ENCODE peak calls at places on chromosomes 13 and 19, in nine cellular contexts. One of them, this sample, is unnamed.
A peak's percentile ranks its signal among the peaks of the same experiment; 100 is the strongest.

GRCh38 chr19:32691291-32691951 is at the start of gene NUDT19:
- DNase-seq in NCI-H82: peak; percentile 95
- DNase-seq in stimulated activated CD8-positive, alpha-beta memory T cell treated with anti-CD3 and anti-CD28 coated beads, Interleukin-15, amount 100 ng/mL, for 24 hours: peak; percentile 51
- DNase-seq in foreskin keratinocyte: peak; percentile 61
- DNase-seq in Peyer's patch: peak; percentile 80
- DNase-seq in GM04504: peak; percentile 77
- DNase-seq in H7: peak; percentile 23
- DNase-seq in NCI-H1436: peak; percentile 88
- DNase-seq in C1 segment of cervical spinal cord: peak; percentile 49
- DNase-seq in this sample: no peak

GRCh38 chr19:10295305-10295846 is 5.6 kb downstream of the ICAM5 start:
- DNase-seq in NCI-H82: no peak
- DNase-seq in stimulated activated CD8-positive, alpha-beta memory T cell treated with anti-CD3 and anti-CD28 coated beads, Interleukin-15, amount 100 ng/mL, for 24 hours: no peak
- DNase-seq in foreskin keratinocyte: no peak
- DNase-seq in Peyer's patch: peak; percentile 73
- DNase-seq in GM04504: no peak
- DNase-seq in H7: peak; percentile 90
- DNase-seq in NCI-H1436: no peak
- DNase-seq in C1 segment of cervical spinal cord: no peak
- DNase-seq in this sample: no peak

GRCh38 chr19:5288347-5288739 is 52.3 kb downstream of the PTPRS start:
- DNase-seq in NCI-H82: no peak
- DNase-seq in stimulated activated CD8-positive, alpha-beta memory T cell treated with anti-CD3 and anti-CD28 coated beads, Interleukin-15, amount 100 ng/mL, for 24 hours: no peak
- DNase-seq in foreskin keratinocyte: no peak
- DNase-seq in Peyer's patch: no peak
- DNase-seq in GM04504: no peak
- DNase-seq in H7: no peak
- DNase-seq in NCI-H1436: no peak
- DNase-seq in C1 segment of cervical spinal cord: no peak
- DNase-seq in this sample: no peak

GRCh38 chr19:43639507-43640423 is at the start of gene CADM4:
- DNase-seq in NCI-H82: peak; percentile 55
- DNase-seq in stimulated activated CD8-positive, alpha-beta memory T cell treated with anti-CD3 and anti-CD28 coated beads, Interleukin-15, amount 100 ng/mL, for 24 hours: peak; percentile 20
- DNase-seq in foreskin keratinocyte: no peak
- DNase-seq in Peyer's patch: no peak
- DNase-seq in GM04504: no peak
- DNase-seq in H7: peak; percentile 97
- DNase-seq in NCI-H1436: peak; percentile 42
- DNase-seq in C1 segment of cervical spinal cord: peak; percentile 22
- DNase-seq in this sample: no peak

GRCh38 chr13:99969934-99970760 is 1.4 kb downstream of the ZIC5 start:
- DNase-seq in NCI-H82: peak; percentile 83
- DNase-seq in stimulated activated CD8-positive, alpha-beta memory T cell treated with anti-CD3 and anti-CD28 coated beads, Interleukin-15, amount 100 ng/mL, for 24 hours: no peak
- DNase-seq in foreskin keratinocyte: no peak
- DNase-seq in Peyer's patch: no peak
- DNase-seq in GM04504: no peak
- DNase-seq in H7: peak; percentile 96
- DNase-seq in NCI-H1436: peak; percentile 32
- DNase-seq in C1 segment of cervical spinal cord: no peak
- DNase-seq in this sample: no peak

GRCh38 chr13:33433316-33433715 is 147.8 kb upstream of the STARD13 start:
- DNase-seq in NCI-H82: no peak
- DNase-seq in stimulated activated CD8-positive, alpha-beta memory T cell treated with anti-CD3 and anti-CD28 coated beads, Interleukin-15, amount 100 ng/mL, for 24 hours: no peak
- DNase-seq in foreskin keratinocyte: no peak
- DNase-seq in Peyer's patch: no peak
- DNase-seq in GM04504: no peak
- DNase-seq in H7: no peak
- DNase-seq in NCI-H1436: no peak
- DNase-seq in C1 segment of cervical spinal cord: no peak
- DNase-seq in this sample: no peak

GRCh38 chr13:29594710-29595379 is 643 bp downstream of the SLC7A1 start:
- DNase-seq in NCI-H82: peak; percentile 80
- DNase-seq in stimulated activated CD8-positive, alpha-beta memory T cell treated with anti-CD3 and anti-CD28 coated beads, Interleukin-15, amount 100 ng/mL, for 24 hours: peak; percentile 56
- DNase-seq in foreskin keratinocyte: no peak
- DNase-seq in Peyer's patch: peak; percentile 50
- DNase-seq in GM04504: no peak
- DNase-seq in H7: peak; percentile 75
- DNase-seq in NCI-H1436: no peak
- DNase-seq in C1 segment of cervical spinal cord: no peak
- DNase-seq in this sample: no peak

GRCh38 chr13:42258747-42259146 is 13.2 kb upstream of the AKAP11 start:
- DNase-seq in NCI-H82: peak; percentile 82
- DNase-seq in stimulated activated CD8-positive, alpha-beta memory T cell treated with anti-CD3 and anti-CD28 coated beads, Interleukin-15, amount 100 ng/mL, for 24 hours: no peak
- DNase-seq in foreskin keratinocyte: no peak
- DNase-seq in Peyer's patch: no peak
- DNase-seq in GM04504: no peak
- DNase-seq in H7: peak; percentile 10
- DNase-seq in NCI-H1436: peak; percentile 20
- DNase-seq in C1 segment of cervical spinal cord: no peak
- DNase-seq in this sample: no peak

GRCh38 chr13:24627090-24627714 is 53.0 kb upstream of the ATP12A start:
- DNase-seq in NCI-H82: peak; percentile 56
- DNase-seq in stimulated activated CD8-positive, alpha-beta memory T cell treated with anti-CD3 and anti-CD28 coated beads, Interleukin-15, amount 100 ng/mL, for 24 hours: no peak
- DNase-seq in foreskin keratinocyte: no peak
- DNase-seq in Peyer's patch: no peak
- DNase-seq in GM04504: no peak
- DNase-seq in H7: peak; percentile 95
- DNase-seq in NCI-H1436: no peak
- DNase-seq in C1 segment of cervical spinal cord: no peak
- DNase-seq in this sample: no peak

GRCh38 chr19:24033962-24034342 is 53.0 kb upstream of the ZNF254 start:
- DNase-seq in NCI-H82: peak; percentile 71
- DNase-seq in stimulated activated CD8-positive, alpha-beta memory T cell treated with anti-CD3 and anti-CD28 coated beads, Interleukin-15, amount 100 ng/mL, for 24 hours: peak; percentile 1
- DNase-seq in foreskin keratinocyte: peak; percentile 37
- DNase-seq in Peyer's patch: peak; percentile 37
- DNase-seq in GM04504: peak; percentile 31
- DNase-seq in H7: peak; percentile 28
- DNase-seq in NCI-H1436: peak; percentile 8
- DNase-seq in C1 segment of cervical spinal cord: peak; percentile 41
- DNase-seq in this sample: peak; percentile 20

GRCh38 chr19:38183227-38183914 is 40.7 kb downstream of the DPF1 start:
- DNase-seq in NCI-H82: peak; percentile 73
- DNase-seq in stimulated activated CD8-positive, alpha-beta memory T cell treated with anti-CD3 and anti-CD28 coated beads, Interleukin-15, amount 100 ng/mL, for 24 hours: no peak
- DNase-seq in foreskin keratinocyte: no peak
- DNase-seq in Peyer's patch: no peak
- DNase-seq in GM04504: no peak
- DNase-seq in H7: peak; percentile 97
- DNase-seq in NCI-H1436: no peak
- DNase-seq in C1 segment of cervical spinal cord: no peak
- DNase-seq in this sample: no peak

GRCh38 chr19:15508035-15508710 is at the start of gene CYP4F22:
- DNase-seq in NCI-H82: no peak
- DNase-seq in stimulated activated CD8-positive, alpha-beta memory T cell treated with anti-CD3 and anti-CD28 coated beads, Interleukin-15, amount 100 ng/mL, for 24 hours: no peak
- DNase-seq in foreskin keratinocyte: no peak
- DNase-seq in Peyer's patch: no peak
- DNase-seq in GM04504: no peak
- DNase-seq in H7: peak; percentile 40
- DNase-seq in NCI-H1436: no peak
- DNase-seq in C1 segment of cervical spinal cord: no peak
- DNase-seq in this sample: no peak

GRCh38 chr19:58538257-58539168 is 5.4 kb upstream of the TRIM28 start:
- DNase-seq in NCI-H82: peak; percentile 94
- DNase-seq in stimulated activated CD8-positive, alpha-beta memory T cell treated with anti-CD3 and anti-CD28 coated beads, Interleukin-15, amount 100 ng/mL, for 24 hours: no peak
- DNase-seq in foreskin keratinocyte: no peak
- DNase-seq in Peyer's patch: no peak
- DNase-seq in GM04504: no peak
- DNase-seq in H7: peak; percentile 98
- DNase-seq in NCI-H1436: peak; percentile 90
- DNase-seq in C1 segment of cervical spinal cord: no peak
- DNase-seq in this sample: no peak

GRCh38 chr13:29909975-29910674 is 59.7 kb upstream of the UBL3 start:
- DNase-seq in NCI-H82: no peak
- DNase-seq in stimulated activated CD8-positive, alpha-beta memory T cell treated with anti-CD3 and anti-CD28 coated beads, Interleukin-15, amount 100 ng/mL, for 24 hours: no peak
- DNase-seq in foreskin keratinocyte: peak; percentile 68
- DNase-seq in Peyer's patch: no peak
- DNase-seq in GM04504: peak; percentile 69
- DNase-seq in H7: no peak
- DNase-seq in NCI-H1436: no peak
- DNase-seq in C1 segment of cervical spinal cord: no peak
- DNase-seq in this sample: no peak

GRCh38 chr19:23542562-23542961 is 144.4 kb downstream of the ZNF675 start:
- DNase-seq in NCI-H82: no peak
- DNase-seq in stimulated activated CD8-positive, alpha-beta memory T cell treated with anti-CD3 and anti-CD28 coated beads, Interleukin-15, amount 100 ng/mL, for 24 hours: no peak
- DNase-seq in foreskin keratinocyte: no peak
- DNase-seq in Peyer's patch: no peak
- DNase-seq in GM04504: no peak
- DNase-seq in H7: no peak
- DNase-seq in NCI-H1436: no peak
- DNase-seq in C1 segment of cervical spinal cord: no peak
- DNase-seq in this sample: no peak

GRCh38 chr19:7454998-7455397 is 33.8 kb downstream of the PEX11G start:
- DNase-seq in NCI-H82: no peak
- DNase-seq in stimulated activated CD8-positive, alpha-beta memory T cell treated with anti-CD3 and anti-CD28 coated beads, Interleukin-15, amount 100 ng/mL, for 24 hours: no peak
- DNase-seq in foreskin keratinocyte: no peak
- DNase-seq in Peyer's patch: no peak
- DNase-seq in GM04504: no peak
- DNase-seq in H7: no peak
- DNase-seq in NCI-H1436: no peak
- DNase-seq in C1 segment of cervical spinal cord: no peak
- DNase-seq in this sample: no peak

GRCh38 chr19:56594783-56595547 is at the start of gene ZNF71:
- DNase-seq in NCI-H82: peak; percentile 92
- DNase-seq in stimulated activated CD8-positive, alpha-beta memory T cell treated with anti-CD3 and anti-CD28 coated beads, Interleukin-15, amount 100 ng/mL, for 24 hours: peak; percentile 84
- DNase-seq in foreskin keratinocyte: peak; percentile 54
- DNase-seq in Peyer's patch: peak; percentile 80
- DNase-seq in GM04504: peak; percentile 61
- DNase-seq in H7: peak; percentile 98
- DNase-seq in NCI-H1436: peak; percentile 86
- DNase-seq in C1 segment of cervical spinal cord: peak; percentile 72
- DNase-seq in this sample: peak; percentile 8

GRCh38 chr13:75829874-75830273 is 193.7 kb downstream of the LMO7 start:
- DNase-seq in NCI-H82: no peak
- DNase-seq in stimulated activated CD8-positive, alpha-beta memory T cell treated with anti-CD3 and anti-CD28 coated beads, Interleukin-15, amount 100 ng/mL, for 24 hours: no peak
- DNase-seq in foreskin keratinocyte: peak; percentile 2
- DNase-seq in Peyer's patch: no peak
- DNase-seq in GM04504: no peak
- DNase-seq in H7: no peak
- DNase-seq in NCI-H1436: no peak
- DNase-seq in C1 segment of cervical spinal cord: no peak
- DNase-seq in this sample: no peak

GRCh38 chr13:101474419-101474957 is 22.0 kb downstream of the ITGBL1 start:
- DNase-seq in NCI-H82: peak; percentile 80
- DNase-seq in stimulated activated CD8-positive, alpha-beta memory T cell treated with anti-CD3 and anti-CD28 coated beads, Interleukin-15, amount 100 ng/mL, for 24 hours: no peak
- DNase-seq in foreskin keratinocyte: no peak
- DNase-seq in Peyer's patch: no peak
- DNase-seq in GM04504: no peak
- DNase-seq in H7: no peak
- DNase-seq in NCI-H1436: no peak
- DNase-seq in C1 segment of cervical spinal cord: no peak
- DNase-seq in this sample: no peak

GRCh38 chr13:22937241-22937640 is 243.5 kb upstream of the SGCG start:
- DNase-seq in NCI-H82: no peak
- DNase-seq in stimulated activated CD8-positive, alpha-beta memory T cell treated with anti-CD3 and anti-CD28 coated beads, Interleukin-15, amount 100 ng/mL, for 24 hours: no peak
- DNase-seq in foreskin keratinocyte: no peak
- DNase-seq in Peyer's patch: no peak
- DNase-seq in GM04504: no peak
- DNase-seq in H7: no peak
- DNase-seq in NCI-H1436: no peak
- DNase-seq in C1 segment of cervical spinal cord: no peak
- DNase-seq in this sample: no peak

GRCh38 chr13:113748101-113748861 is 10.7 kb upstream of the TMEM255B start:
- DNase-seq in NCI-H82: no peak
- DNase-seq in stimulated activated CD8-positive, alpha-beta memory T cell treated with anti-CD3 and anti-CD28 coated beads, Interleukin-15, amount 100 ng/mL, for 24 hours: no peak
- DNase-seq in foreskin keratinocyte: no peak
- DNase-seq in Peyer's patch: no peak
- DNase-seq in GM04504: no peak
- DNase-seq in H7: no peak
- DNase-seq in NCI-H1436: no peak
- DNase-seq in C1 segment of cervical spinal cord: no peak
- DNase-seq in this sample: no peak

GRCh38 chr19:3034845-3035541 is 5.9 kb upstream of the TLE2 start:
- DNase-seq in NCI-H82: peak; percentile 67
- DNase-seq in stimulated activated CD8-positive, alpha-beta memory T cell treated with anti-CD3 and anti-CD28 coated beads, Interleukin-15, amount 100 ng/mL, for 24 hours: peak; percentile 21
- DNase-seq in foreskin keratinocyte: no peak
- DNase-seq in Peyer's patch: peak; percentile 50
- DNase-seq in GM04504: no peak
- DNase-seq in H7: peak; percentile 60
- DNase-seq in NCI-H1436: no peak
- DNase-seq in C1 segment of cervical spinal cord: no peak
- DNase-seq in this sample: no peak

GRCh38 chr19:31334101-31334848 is 15.0 kb downstream of the TSHZ3 start:
- DNase-seq in NCI-H82: no peak
- DNase-seq in stimulated activated CD8-positive, alpha-beta memory T cell treated with anti-CD3 and anti-CD28 coated beads, Interleukin-15, amount 100 ng/mL, for 24 hours: no peak
- DNase-seq in foreskin keratinocyte: peak; percentile 74
- DNase-seq in Peyer's patch: no peak
- DNase-seq in GM04504: no peak
- DNase-seq in H7: no peak
- DNase-seq in NCI-H1436: no peak
- DNase-seq in C1 segment of cervical spinal cord: no peak
- DNase-seq in this sample: peak; percentile 40

GRCh38 chr19:20664917-20665781 is 3.8 kb upstream of the ZNF626 start:
- DNase-seq in NCI-H82: peak; percentile 96
- DNase-seq in stimulated activated CD8-positive, alpha-beta memory T cell treated with anti-CD3 and anti-CD28 coated beads, Interleukin-15, amount 100 ng/mL, for 24 hours: no peak
- DNase-seq in foreskin keratinocyte: no peak
- DNase-seq in Peyer's patch: no peak
- DNase-seq in GM04504: peak; percentile 9
- DNase-seq in H7: peak; percentile 32
- DNase-seq in NCI-H1436: no peak
- DNase-seq in C1 segment of cervical spinal cord: no peak
- DNase-seq in this sample: no peak

GRCh38 chr19:48424694-48425219 is 21.0 kb upstream of the GRWD1 start:
- DNase-seq in NCI-H82: no peak
- DNase-seq in stimulated activated CD8-positive, alpha-beta memory T cell treated with anti-CD3 and anti-CD28 coated beads, Interleukin-15, amount 100 ng/mL, for 24 hours: no peak
- DNase-seq in foreskin keratinocyte: no peak
- DNase-seq in Peyer's patch: no peak
- DNase-seq in GM04504: no peak
- DNase-seq in H7: peak; percentile 77
- DNase-seq in NCI-H1436: no peak
- DNase-seq in C1 segment of cervical spinal cord: no peak
- DNase-seq in this sample: no peak

GRCh38 chr19:52648336-52648990 is 10.3 kb upstream of the ZNF83 start:
- DNase-seq in NCI-H82: no peak
- DNase-seq in stimulated activated CD8-positive, alpha-beta memory T cell treated with anti-CD3 and anti-CD28 coated beads, Interleukin-15, amount 100 ng/mL, for 24 hours: no peak
- DNase-seq in foreskin keratinocyte: peak; percentile 51
- DNase-seq in Peyer's patch: no peak
- DNase-seq in GM04504: no peak
- DNase-seq in H7: no peak
- DNase-seq in NCI-H1436: no peak
- DNase-seq in C1 segment of cervical spinal cord: no peak
- DNase-seq in this sample: no peak

GRCh38 chr19:4909172-4909896 is at the start of gene UHRF1:
- DNase-seq in NCI-H82: peak; percentile 83
- DNase-seq in stimulated activated CD8-positive, alpha-beta memory T cell treated with anti-CD3 and anti-CD28 coated beads, Interleukin-15, amount 100 ng/mL, for 24 hours: peak; percentile 47
- DNase-seq in foreskin keratinocyte: no peak
- DNase-seq in Peyer's patch: no peak
- DNase-seq in GM04504: no peak
- DNase-seq in H7: peak; percentile 91
- DNase-seq in NCI-H1436: peak; percentile 77
- DNase-seq in C1 segment of cervical spinal cord: no peak
- DNase-seq in this sample: no peak

GRCh38 chr13:82747948-82748347 is 1134.3 kb downstream of the SLITRK1 start:
- DNase-seq in NCI-H82: no peak
- DNase-seq in stimulated activated CD8-positive, alpha-beta memory T cell treated with anti-CD3 and anti-CD28 coated beads, Interleukin-15, amount 100 ng/mL, for 24 hours: no peak
- DNase-seq in foreskin keratinocyte: no peak
- DNase-seq in Peyer's patch: no peak
- DNase-seq in GM04504: no peak
- DNase-seq in H7: no peak
- DNase-seq in NCI-H1436: no peak
- DNase-seq in C1 segment of cervical spinal cord: no peak
- DNase-seq in this sample: no peak

GRCh38 chr13:40306817-40307216 is 359.6 kb downstream of the FOXO1 start:
- DNase-seq in NCI-H82: no peak
- DNase-seq in stimulated activated CD8-positive, alpha-beta memory T cell treated with anti-CD3 and anti-CD28 coated beads, Interleukin-15, amount 100 ng/mL, for 24 hours: no peak
- DNase-seq in foreskin keratinocyte: no peak
- DNase-seq in Peyer's patch: no peak
- DNase-seq in GM04504: no peak
- DNase-seq in H7: no peak
- DNase-seq in NCI-H1436: no peak
- DNase-seq in C1 segment of cervical spinal cord: no peak
- DNase-seq in this sample: no peak

GRCh38 chr13:28636677-28637317 is 22.1 kb upstream of the POMP start:
- DNase-seq in NCI-H82: peak; percentile 80
- DNase-seq in stimulated activated CD8-positive, alpha-beta memory T cell treated with anti-CD3 and anti-CD28 coated beads, Interleukin-15, amount 100 ng/mL, for 24 hours: no peak
- DNase-seq in foreskin keratinocyte: peak; percentile 43
- DNase-seq in Peyer's patch: peak; percentile 65
- DNase-seq in GM04504: no peak
- DNase-seq in H7: peak; percentile 50
- DNase-seq in NCI-H1436: no peak
- DNase-seq in C1 segment of cervical spinal cord: no peak
- DNase-seq in this sample: peak; percentile 55

GRCh38 chr13:85638265-85638664 is 161.0 kb downstream of the SLITRK6 start:
- DNase-seq in NCI-H82: no peak
- DNase-seq in stimulated activated CD8-positive, alpha-beta memory T cell treated with anti-CD3 and anti-CD28 coated beads, Interleukin-15, amount 100 ng/mL, for 24 hours: no peak
- DNase-seq in foreskin keratinocyte: no peak
- DNase-seq in Peyer's patch: no peak
- DNase-seq in GM04504: no peak
- DNase-seq in H7: no peak
- DNase-seq in NCI-H1436: no peak
- DNase-seq in C1 segment of cervical spinal cord: no peak
- DNase-seq in this sample: no peak

This sample was measured in epithelial cell of prostate.